ENCODE peak calls at places on chromosomes 2 and 18, in seven cellular contexts. H is pancreas, W is spleen, Y is fibroblast of mammary gland, M is HCT116, U is transverse colon, Z is fibroblast of lung. X is an unnamed sample.

GRCh38 chr2:232502901-232503791 is 15.5 kb upstream of the ECEL1 start:
- DNase-seq in H (peak), W (no peak), Y (peak), M (no peak), U (peak), Z (peak), X (no peak)

GRCh38 chr2:222753251-222753824 is 81.9 kb downstream of the MOGAT1 start:
- DNase-seq in H (no peak), W (no peak), Y (peak), M (no peak), U (no peak), Z (peak), X (peak)

GRCh38 chr18:51668101-51668500 is 470.6 kb upstream of the MEX3C start:
- DNase-seq in H (peak), W (no peak), Y (peak), M (peak), U (peak), Z (peak), X (peak)

GRCh38 chr18:47912343-47912742 is 18.1 kb downstream of the SMAD2 start:
- DNase-seq in H (no peak), W (no peak), Y (peak), M (no peak), U (no peak), Z (no peak), X (no peak)

GRCh38 chr18:812123-812672 is at the start of gene YES1:
- DNase-seq in H (peak), W (peak), Y (peak), M (peak), U (peak), Z (peak), X (no peak)

GRCh38 chr18:56563568-56563967 is 74.8 kb downstream of the TXNL1 start:
- DNase-seq in H (no peak), W (no peak), Y (no peak), M (peak), U (no peak), Z (no peak), X (no peak)

GRCh38 chr2:237714690-237715458 is 83.7 kb upstream of the RBM44 start:
- DNase-seq in H (no peak), W (no peak), Y (no peak), M (no peak), U (no peak), Z (no peak), X (peak)

GRCh38 chr2:38700881-38701458 is 35.1 kb downstream of the GALM start:
- DNase-seq in H (no peak), W (no peak), Y (no peak), M (no peak), U (no peak), Z (peak), X (no peak)

GRCh38 chr2:197125000-197125399 is 185.6 kb downstream of the ANKRD44 start:
- DNase-seq in H (no peak), W (no peak), Y (peak), M (no peak), U (no peak), Z (peak), X (peak)

GRCh38 chr2:170039401-170040172 is 138.4 kb upstream of the MYO3B start:
- DNase-seq in H (no peak), W (no peak), Y (no peak), M (no peak), U (no peak), Z (no peak), X (no peak)

GRCh38 chr2:135819211-135819610 is 17.8 kb downstream of the LCT start:
- DNase-seq in H (no peak), W (no peak), Y (peak), M (peak), U (peak), Z (peak), X (no peak)

GRCh38 chr2:162989507-162989906 is 150.9 kb upstream of the KCNH7 start:
- DNase-seq in H (no peak), W (no peak), Y (no peak), M (no peak), U (no peak), Z (no peak), X (no peak)

GRCh38 chr2:43344911-43345373 is 118.5 kb upstream of the ZFP36L2 start:
- DNase-seq in H (no peak), W (no peak), Y (no peak), M (no peak), U (no peak), Z (peak), X (no peak)

GRCh38 chr18:40473221-40473620 is 1481.8 kb upstream of the PIK3C3 start:
- DNase-seq in H (no peak), W (no peak), Y (no peak), M (no peak), U (no peak), Z (no peak), X (no peak)

GRCh38 chr18:36672437-36673344 is 156.1 kb downstream of the TPGS2 start:
- DNase-seq in H (no peak), W (no peak), Y (peak), M (no peak), U (peak), Z (peak), X (no peak)

GRCh38 chr2:28202718-28203117 is 189.9 kb upstream of the FOSL2 start:
- DNase-seq in H (no peak), W (no peak), Y (no peak), M (no peak), U (no peak), Z (no peak), X (no peak)

GRCh38 chr18:73679941-73680700 is 467.5 kb downstream of the FBXO15 start:
- DNase-seq in H (no peak), W (no peak), Y (peak), M (no peak), U (no peak), Z (no peak), X (no peak)

GRCh38 chr2:110834134-110834827 is 101.9 kb downstream of the ACOXL start:
- DNase-seq in H (no peak), W (no peak), Y (no peak), M (no peak), U (no peak), Z (no peak), X (no peak)

GRCh38 chr2:219251656-219252055 is 1.4 kb upstream of the TUBA4B start:
- DNase-seq in H (no peak), W (no peak), Y (no peak), M (no peak), U (no peak), Z (no peak), X (no peak)

GRCh38 chr2:219252570-219252899 is 508 bp upstream of the TUBA4B start:
- DNase-seq in H (no peak), W (no peak), Y (no peak), M (no peak), U (no peak), Z (no peak), X (no peak)

GRCh38 chr2:219250044-219250781 is 2.8 kb upstream of the TUBA4B start:
- DNase-seq in H (no peak), W (peak), Y (no peak), M (no peak), U (no peak), Z (peak), X (no peak)

GRCh38 chr2:219252900-219253752 is at the start of gene TUBA4B:
- DNase-seq in H (no peak), W (peak), Y (no peak), M (no peak), U (peak), Z (no peak), X (no peak)

DNA sequence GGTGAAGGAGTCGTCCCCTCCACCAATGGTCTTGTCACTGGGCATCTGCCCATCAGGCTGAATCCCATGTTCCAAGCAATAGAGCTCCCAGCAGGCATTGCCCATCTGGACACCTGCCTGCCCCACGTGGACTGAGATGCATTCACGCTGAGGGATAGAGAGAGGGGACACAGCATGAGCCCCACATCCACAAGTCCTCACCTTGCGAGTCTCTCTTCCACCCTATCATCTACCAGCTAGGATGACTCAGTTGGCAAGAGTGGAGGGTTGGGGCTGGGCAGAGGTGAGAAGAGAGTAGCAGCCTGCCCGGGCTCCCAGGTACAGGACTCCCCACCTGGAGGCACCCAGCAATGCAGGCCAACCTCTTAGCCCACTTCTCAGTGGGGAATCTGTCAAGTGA is 959 bp upstream of the TUBA4B start:
- DNase-seq in H (no peak), W (no peak), Y (no peak), M (no peak), U (peak), Z (no peak), X (no peak)
- H3K4me3 ChIP-seq in H (peak), W (peak), Y (no peak), M (peak), U (peak), Z (no peak), X (no peak)

DNA sequence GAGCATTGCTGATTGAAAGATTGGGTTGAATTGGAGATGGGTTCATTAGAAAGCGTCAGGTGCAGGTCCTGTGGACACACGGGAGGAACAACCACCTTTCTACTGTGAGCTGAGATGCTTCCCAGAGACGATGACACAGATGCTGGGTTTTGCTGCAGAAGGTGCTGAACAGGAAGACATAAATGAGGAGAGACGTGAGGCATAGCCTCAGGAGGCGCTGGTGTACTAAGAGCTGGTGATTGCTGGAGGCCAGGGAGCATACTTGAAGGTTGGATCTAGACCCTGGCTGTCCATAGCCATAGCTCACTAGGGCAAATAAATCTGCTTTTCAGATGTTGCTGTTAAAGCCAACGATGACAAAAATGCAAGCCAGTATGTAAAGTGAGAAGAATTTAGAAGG is 153.6 kb downstream of the SOX11 start:
- DNase-seq in H (no peak), W (no peak), Y (no peak), M (no peak), U (no peak), Z (no peak), X (no peak)
- TF ChIP-seq CTCF in H (no peak), W (no peak), Y (no peak), M (no peak), U (no peak), Z (no peak), X (no peak)

DNA sequence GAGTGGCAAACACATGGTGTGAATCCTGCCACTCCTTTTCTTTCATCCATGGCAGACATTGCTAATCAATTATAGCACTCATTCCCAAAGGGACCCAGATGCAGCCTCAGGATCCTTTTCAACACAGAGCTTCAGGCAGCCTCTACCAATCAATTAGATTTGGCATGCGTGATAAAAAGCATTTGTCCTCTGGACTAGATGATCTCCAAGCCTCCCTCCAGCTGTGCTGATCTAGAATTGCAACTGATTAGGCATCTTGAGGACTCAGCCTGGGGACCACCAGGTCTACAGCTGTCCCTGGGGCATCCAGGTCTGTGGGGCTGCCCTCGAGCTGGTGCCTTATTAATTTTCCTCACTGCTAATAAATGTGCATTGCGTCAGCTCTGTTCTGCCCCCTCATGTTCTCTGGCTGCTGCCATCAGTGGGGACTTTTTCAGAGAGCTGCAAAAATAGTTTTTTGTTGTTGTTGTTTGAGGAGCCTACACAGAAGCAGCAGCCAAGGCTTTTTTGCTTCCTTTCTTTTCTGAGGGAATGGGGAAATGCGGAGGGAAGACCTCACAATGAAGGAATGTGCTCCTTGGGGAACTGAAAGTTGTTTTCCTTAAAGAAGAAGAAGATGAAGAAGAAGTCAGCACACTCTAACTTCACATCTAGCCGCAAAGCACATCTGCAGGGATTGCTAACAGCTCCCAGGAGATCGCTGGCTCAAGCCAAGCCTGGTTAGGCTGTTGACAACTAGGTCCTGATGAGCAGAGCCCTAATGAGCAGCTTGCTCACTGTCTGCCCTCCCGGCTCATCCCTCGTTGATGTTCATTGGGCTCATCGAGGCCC is 8.8 kb upstream of the ATOH8 start:
- DNase-seq in H (no peak), W (no peak), Y (peak), M (no peak), U (peak), Z (peak), X (no peak)
- H3K4me3 ChIP-seq in H (no peak), W (no peak), Y (no peak), M (no peak), U (no peak), Z (peak), X (no peak)

GRCh38 chr2:206561962-206562361 is 80.3 kb upstream of the FAM237A start:
- DNase-seq in H (no peak), W (no peak), Y (peak), M (no peak), U (no peak), Z (no peak), X (no peak)
- TF ChIP-seq CTCF in H (no peak), W (no peak), Y (no peak), M (no peak), U (no peak), Z (no peak), X (no peak)

GRCh38 chr2:85066874-85067351 is 66.3 kb upstream of the TCF7L1 start:
- DNase-seq in H (peak), W (no peak), Y (peak), M (peak), U (peak), Z (peak), X (peak)
- H3K4me3 ChIP-seq in H (peak), W (no peak), Y (no peak), M (peak), U (peak), Z (peak), X (no peak)

GRCh38 chr2:119352357-119352756 is 14.3 kb downstream of the C2orf76 start:
- DNase-seq in H (no peak), W (no peak), Y (no peak), M (peak), U (no peak), Z (no peak), X (no peak)
- TF ChIP-seq CTCF in H (no peak), W (no peak), Y (no peak), M (no peak), U (no peak), Z (no peak), X (no peak)

DNA sequence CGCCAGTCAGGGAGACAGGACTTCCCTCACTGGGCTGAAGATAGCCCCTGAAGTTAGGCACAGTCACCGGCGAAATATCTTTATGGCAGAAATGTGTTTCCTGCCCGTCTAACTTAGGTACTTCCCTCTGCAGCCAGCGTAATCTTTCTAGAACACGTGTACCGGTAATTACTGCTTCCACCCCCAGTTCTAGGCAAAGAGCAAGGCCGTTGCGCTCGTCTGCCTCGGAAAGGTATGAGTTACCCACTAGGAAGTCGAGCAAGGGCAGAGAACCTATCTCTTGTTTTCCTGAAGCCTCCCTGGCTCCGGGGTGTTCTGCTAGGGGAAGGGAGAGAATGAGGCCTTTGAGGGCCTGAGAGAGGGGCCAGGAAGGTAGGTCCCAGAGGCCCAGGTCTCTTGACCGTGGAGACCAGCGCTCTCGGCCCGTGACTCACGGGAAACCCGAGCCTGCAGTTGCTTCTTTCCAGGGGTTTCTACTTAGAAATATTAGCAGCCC is 70.0 kb downstream of the TWSG1 start:
- DNase-seq in H (no peak), W (peak), Y (no peak), M (no peak), U (no peak), Z (no peak), X (no peak)
- H3K4me3 ChIP-seq in H (no peak), W (peak), Y (no peak), M (no peak), U (no peak), Z (no peak), X (no peak)

X was measured in astrocyte of the cerebellum.